ENCODE peak calls at places on chromosome 16, in ten cellular contexts. N is left ventricle myocardium inferior; J is stimulated activated CD4-positive, alpha-beta T cell treated with anti-CD3 and anti-CD28 coated beads, Interleukin-15, amount 100 ng/mL, for 48 hours; R is astrocyte of the hippocampus; W is effector memory CD4-positive, alpha-beta T cell; F is kidney tubule cell; A is naive thymus-derived CD8-positive, alpha-beta T cell; H is occipital lobe; Z is WTC11; E is MM.1S. I is an unnamed sample.

GRCh38 chr16:9102379-9102778 is 10.9 kb downstream of the HAPSTR1 start:
- DNase-seq in N (no peak), J (no peak), R (peak), W (no peak), F (peak), A (no peak), H (no peak), Z (no peak), E (no peak), I (no peak)

GRCh38 chr16:51952500-51952899 is 594.4 kb downstream of the TOX3 start:
- DNase-seq in N (no peak), J (no peak), R (no peak), W (no peak), F (no peak), A (no peak), H (no peak), Z (no peak), E (no peak), I (no peak)

GRCh38 chr16:2919511-2920255 is 8.0 kb downstream of the FLYWCH1 start:
- DNase-seq in N (no peak), J (no peak), R (peak), W (peak), F (peak), A (peak), H (no peak), Z (peak), E (peak), I (no peak)

GRCh38 chr16:12320298-12320706 is 343.8 kb downstream of the SNX29 start:
- DNase-seq in N (no peak), J (no peak), R (peak), W (no peak), F (peak), A (no peak), H (no peak), Z (no peak), E (no peak), I (no peak)

GRCh38 chr16:3013491-3013951 is 798 bp downstream of the CLDN9 start:
- DNase-seq in N (no peak), J (no peak), R (no peak), W (no peak), F (peak), A (no peak), H (no peak), Z (no peak), E (no peak), I (no peak)

GRCh38 chr16:89687092-89687940 is 827 bp downstream of the CDK10 start:
- DNase-seq in N (no peak), J (no peak), R (peak), W (no peak), F (peak), A (no peak), H (no peak), Z (no peak), E (peak), I (no peak)

GRCh38 chr16:85137323-85138072 is 25.2 kb upstream of the CIBAR2 start:
- DNase-seq in N (peak), J (no peak), R (peak), W (no peak), F (peak), A (no peak), H (peak), Z (no peak), E (no peak), I (peak)

GRCh38 chr16:12553191-12553590 is 250.5 kb downstream of the CPPED1 start:
- DNase-seq in N (no peak), J (no peak), R (no peak), W (no peak), F (no peak), A (no peak), H (no peak), Z (no peak), E (no peak), I (no peak)

GRCh38 chr16:78007121-78007520 is 15.2 kb upstream of the CLEC3A start:
- DNase-seq in N (no peak), J (no peak), R (no peak), W (no peak), F (no peak), A (no peak), H (no peak), Z (no peak), E (no peak), I (no peak)

GRCh38 chr16:19926449-19927390 is 42.1 kb upstream of the GPRC5B start:
- DNase-seq in N (no peak), J (no peak), R (peak), W (no peak), F (peak), A (no peak), H (no peak), Z (no peak), E (no peak), I (no peak)

GRCh38 chr16:87343753-87344050 is 26.5 kb upstream of the C16orf95 start:
- DNase-seq in N (no peak), J (no peak), R (no peak), W (no peak), F (no peak), A (no peak), H (no peak), Z (no peak), E (no peak), I (no peak)

GRCh38 chr16:48559462-48560211 is 50.3 kb downstream of the N4BP1 start:
- DNase-seq in N (no peak), J (no peak), R (no peak), W (no peak), F (no peak), A (no peak), H (no peak), Z (no peak), E (no peak), I (no peak)

GRCh38 chr16:67659675-67660563 is at the start of gene ACD:
- DNase-seq in N (peak), J (peak), R (peak), W (peak), F (peak), A (peak), H (peak), Z (peak), E (peak), I (peak)

GRCh38 chr16:17313085-17313611 is 157.6 kb downstream of the XYLT1 start:
- DNase-seq in N (no peak), J (no peak), R (peak), W (no peak), F (no peak), A (no peak), H (peak), Z (no peak), E (no peak), I (no peak)

GRCh38 chr16:11582157-11582814 is 4.4 kb downstream of the LITAF start:
- DNase-seq in N (no peak), J (no peak), R (no peak), W (no peak), F (no peak), A (no peak), H (no peak), Z (no peak), E (peak), I (no peak)

GRCh38 chr16:4917117-4917516 is 19.8 kb downstream of the PPL start:
- DNase-seq in N (no peak), J (no peak), R (peak), W (no peak), F (no peak), A (no peak), H (no peak), Z (no peak), E (no peak), I (no peak)

GRCh38 chr16:51984395-51984794 is 562.5 kb downstream of the TOX3 start:
- DNase-seq in N (no peak), J (no peak), R (no peak), W (no peak), F (no peak), A (no peak), H (no peak), Z (no peak), E (no peak), I (no peak)

I was measured in heart right ventricle.